ENCODE peak calls at places on chromosomes 3 and 15, in ten cellular contexts. Z, A, S, Q, N, U, T, B, C and H are unnamed samples.

GRCh38 chr3:50008931-50009330 is 69.0 kb downstream of the RBM6 start:
- DNase-seq in Z (peak; percentile 58), A (no peak), S (no peak), Q (no peak), N (no peak), U (peak; percentile 48), T (peak; percentile 17), B (no peak), C (no peak), H (no peak)

GRCh38 chr3:41035445-41036022 is 163.8 kb upstream of the CTNNB1 start:
- DNase-seq in Z (no peak), A (no peak), S (no peak), Q (no peak), N (no peak), U (no peak), T (no peak), B (no peak), C (no peak), H (no peak)

GRCh38 chr3:29758108-29759020 is 477.5 kb downstream of the RBMS3 start:
- DNase-seq in Z (peak; percentile 85), A (no peak), S (no peak), Q (no peak), N (no peak), U (peak; percentile 77), T (peak; percentile 20), B (no peak), C (no peak), H (no peak)

GRCh38 chr3:132161608-132162007 is 126.8 kb upstream of the CPNE4 start:
- DNase-seq in Z (no peak), A (no peak), S (no peak), Q (no peak), N (no peak), U (no peak), T (no peak), B (no peak), C (no peak), H (no peak)

GRCh38 chr15:70722266-70723123 is 40.9 kb downstream of the UACA start:
- DNase-seq in Z (peak; percentile 74), A (no peak), S (no peak), Q (no peak), N (no peak), U (no peak), T (peak; percentile 27), B (no peak), C (no peak), H (no peak)

GRCh38 chr3:33971055-33971454 is 172.6 kb downstream of the PDCD6IP start:
- DNase-seq in Z (no peak), A (no peak), S (no peak), Q (no peak), N (no peak), U (no peak), T (no peak), B (no peak), C (no peak), H (no peak)

GRCh38 chr15:99365232-99365631 is 114.0 kb downstream of the LRRC28 start:
- DNase-seq in Z (no peak), A (no peak), S (no peak), Q (no peak), N (no peak), U (no peak), T (no peak), B (no peak), C (no peak), H (no peak)

GRCh38 chr3:15384510-15385237 is 42.7 kb downstream of the METTL6 start:
- DNase-seq in Z (no peak), A (no peak), S (no peak), Q (no peak), N (no peak), U (no peak), T (no peak), B (no peak), C (no peak), H (no peak)

GRCh38 chr3:45110185-45110833 is 35.9 kb downstream of the CDCP1 start:
- DNase-seq in Z (no peak), A (no peak), S (no peak), Q (no peak), N (no peak), U (no peak), T (no peak), B (no peak), C (no peak), H (peak; percentile 58)

GRCh38 chr15:68363353-68363752 is 68.6 kb downstream of the ITGA11 start:
- DNase-seq in Z (no peak), A (no peak), S (no peak), Q (no peak), N (no peak), U (no peak), T (peak; percentile 58), B (no peak), C (no peak), H (no peak)

GRCh38 chr3:86969500-86970189 is 21.3 kb downstream of the VGLL3 start:
- DNase-seq in Z (peak; percentile 61), A (no peak), S (no peak), Q (no peak), N (peak; percentile 4), U (peak; percentile 46), T (peak; percentile 51), B (no peak), C (no peak), H (no peak)

GRCh38 chr3:99799420-99799819 is 18.2 kb upstream of the CMSS1 start:
- DNase-seq in Z (no peak), A (no peak), S (no peak), Q (no peak), N (no peak), U (no peak), T (no peak), B (no peak), C (no peak), H (no peak)

GRCh38 chr3:39291903-39292329 is 12.1 kb upstream of the CX3CR1 start:
- DNase-seq in Z (peak; percentile 30), A (peak; percentile 41), S (peak; percentile 22), Q (peak; percentile 65), N (no peak), U (peak; percentile 32), T (peak; percentile 42), B (peak; percentile 73), C (peak; percentile 29), H (peak; percentile 62)

GRCh38 chr3:27713066-27713400 is 9.1 kb downstream of the EOMES start:
- DNase-seq in Z (no peak), A (no peak), S (no peak), Q (no peak), N (no peak), U (no peak), T (no peak), B (no peak), C (no peak), H (no peak)

GRCh38 chr3:121855555-121855954 is 20.5 kb downstream of the EAF2 start:
- DNase-seq in Z (no peak), A (no peak), S (no peak), Q (no peak), N (no peak), U (peak; percentile 31), T (no peak), B (no peak), C (no peak), H (no peak)

GRCh38 chr3:124800511-124801374 is 70.5 kb downstream of the UMPS start:
- DNase-seq in Z (peak; percentile 40), A (no peak), S (no peak), Q (peak; percentile 74), N (peak; percentile 67), U (no peak), T (no peak), B (no peak), C (peak; percentile 39), H (no peak)

GRCh38 chr3:188554404-188554803 is 400.4 kb downstream of the LPP start:
- DNase-seq in Z (peak; percentile 76), A (no peak), S (no peak), Q (no peak), N (no peak), U (peak; percentile 27), T (no peak), B (no peak), C (no peak), H (no peak)

GRCh38 chr3:182370949-182371348 is 422.4 kb upstream of the ATP11B start:
- DNase-seq in Z (no peak), A (no peak), S (no peak), Q (no peak), N (no peak), U (peak; percentile 84), T (peak; percentile 66), B (no peak), C (no peak), H (no peak)

GRCh38 chr3:181728470-181728869 is 16.7 kb downstream of the SOX2 start:
- DNase-seq in Z (no peak), A (no peak), S (no peak), Q (no peak), N (no peak), U (no peak), T (no peak), B (no peak), C (no peak), H (no peak)

GRCh38 chr3:124774305-124774673 is 44.0 kb downstream of the UMPS start:
- DNase-seq in Z (peak; percentile 66), A (no peak), S (no peak), Q (no peak), N (no peak), U (no peak), T (peak; percentile 81), B (no peak), C (no peak), H (peak; percentile 50)

GRCh38 chr3:98645039-98645438 is 51.6 kb upstream of the CPOX start:
- DNase-seq in Z (no peak), A (no peak), S (no peak), Q (no peak), N (no peak), U (peak; percentile 67), T (peak; percentile 15), B (no peak), C (no peak), H (no peak)

GRCh38 chr3:192514081-192514753 is 213.1 kb downstream of the FGF12 start:
- DNase-seq in Z (no peak), A (no peak), S (peak; percentile 1), Q (no peak), N (no peak), U (peak; percentile 3), T (peak; percentile 52), B (no peak), C (no peak), H (no peak)

GRCh38 chr3:88595025-88595424 is 445.3 kb downstream of the C3orf38 start:
- DNase-seq in Z (no peak), A (no peak), S (no peak), Q (no peak), N (no peak), U (no peak), T (no peak), B (no peak), C (no peak), H (no peak)

GRCh38 chr15:26438316-26438715 is 334.6 kb downstream of the GABRB3 start:
- DNase-seq in Z (no peak), A (no peak), S (no peak), Q (no peak), N (no peak), U (no peak), T (no peak), B (no peak), C (no peak), H (no peak)